ENCODE peak calls at places on chromosomes 1 and 21, in nine cellular contexts. X is GM10248, E is PC-3, I is fibroblast of villous mesenchyme, V is MCF 10A, C is T-cell, F is ascending aorta, K is tibial artery, P is RCC 7860. D is an unnamed sample.

GRCh38 chr1:14778882-14779594 is 180.6 kb downstream of the KAZN start:
- DNase-seq in X (peak), E (peak), I (peak), V (peak), C (no peak), F (no peak), K (no peak), P (peak), D (peak)

GRCh38 chr1:228647523-228648444 is 87.5 kb upstream of the RHOU start:
- DNase-seq in X (peak), E (peak), I (peak), V (peak), C (no peak), F (no peak), K (peak), P (peak), D (peak)

GRCh38 chr21:36656138-36656537 is 42.8 kb upstream of the SIM2 start:
- DNase-seq in X (no peak), E (peak), I (no peak), V (peak), C (no peak), F (no peak), K (no peak), P (no peak), D (no peak)

GRCh38 chr1:94863919-94864318 is 43.8 kb downstream of the SLC44A3 start:
- DNase-seq in X (no peak), E (peak), I (peak), V (peak), C (no peak), F (peak), K (peak), P (peak), D (no peak)

GRCh38 chr1:9438431-9439073 is 100.7 kb upstream of the SLC25A33 start:
- DNase-seq in X (no peak), E (peak), I (peak), V (peak), C (no peak), F (no peak), K (peak), P (peak), D (peak)

GRCh38 chr1:53115403-53116306 is 26.8 kb downstream of the SLC1A7 start:
- DNase-seq in X (no peak), E (no peak), I (peak), V (no peak), C (no peak), F (no peak), K (no peak), P (no peak), D (no peak)

GRCh38 chr1:214636436-214636835 is 33.4 kb downstream of the CENPF start:
- DNase-seq in X (no peak), E (no peak), I (no peak), V (no peak), C (no peak), F (no peak), K (no peak), P (no peak), D (no peak)

GRCh38 chr1:35945327-35945726 is 14.4 kb downstream of the AGO3 start:
- DNase-seq in X (no peak), E (no peak), I (no peak), V (no peak), C (no peak), F (no peak), K (no peak), P (no peak), D (no peak)

GRCh38 chr1:156664949-156665411 is 12.2 kb downstream of the NES start:
- DNase-seq in X (peak), E (no peak), I (no peak), V (no peak), C (no peak), F (no peak), K (peak), P (no peak), D (peak)

D was measured in KBM-7.